ENCODE peak calls at places on chromosomes 1 and 21, in eight cellular contexts. J, S, Q, N, X, G, A and K are unnamed samples. For H3K4me1, the result is how much of the 10 kb centered on the place peaks cover.

GRCh38 chr1:54581621-54582035 is 33.6 kb downstream of the ACOT11 start:
- DNase-seq in S (peak), Q (peak), G (no peak), A (peak), J (peak), N (no peak), X (peak), K (no peak)

GRCh38 chr1:78038491-78038939 is 7.3 kb upstream of the GIPC2 start:
- DNase-seq in N (no peak), S (no peak), Q (no peak), J (no peak), G (no peak), A (no peak), X (no peak), K (no peak)

GRCh38 chr21:35316456-35316855 is 267.4 kb upstream of the RUNX1 start:
- DNase-seq in A (no peak), S (no peak), G (no peak), J (no peak), N (no peak), X (no peak), Q (no peak), K (no peak)

GRCh38 chr1:99538618-99538956 is 107.3 kb upstream of the PALMD start:
- DNase-seq in J (no peak), N (no peak), X (no peak), G (no peak), Q (no peak), S (no peak), A (no peak), K (no peak)

GRCh38 chr1:60832372-60832771 is 250.0 kb upstream of the NFIA start:
- DNase-seq in X (no peak), S (no peak), J (no peak), Q (no peak), N (no peak), G (no peak), A (no peak), K (no peak)

GRCh38 chr21:34881421-34881820 is 167.7 kb downstream of the RUNX1 start:
- DNase-seq in J (peak), S (no peak), N (no peak), X (no peak), A (no peak), G (no peak), Q (no peak), K (no peak)

GRCh38 chr1:38586993-38587646 is 272.5 kb downstream of the RRAGC start:
- DNase-seq in S (no peak), A (peak), N (peak), G (peak), Q (peak), X (peak), J (no peak), K (peak)

GRCh38 chr1:43007377-43008105 is 48.9 kb upstream of the SLC2A1 start:
- DNase-seq in G (no peak), A (no peak), N (no peak), Q (no peak), S (no peak), J (no peak), X (no peak), K (no peak)

GRCh38 chr1:34369701-34370455 is 193.2 kb downstream of the C1orf94 start:
- DNase-seq in A (no peak), G (no peak), N (no peak), J (no peak), Q (no peak), X (no peak), S (no peak), K (no peak)

GRCh38 chr1:222104661-222105392 is 362.9 kb upstream of the DUSP10 start:
- DNase-seq in A (no peak), N (no peak), G (no peak), Q (no peak), S (no peak), X (no peak), J (no peak), K (no peak)

GRCh38 chr1:90220941-90221693 is 226.2 kb downstream of the ZNF326 start:
- DNase-seq in A (no peak), X (no peak), N (no peak), Q (peak), G (no peak), J (no peak), S (no peak), K (no peak)

GRCh38 chr1:223230161-223230881 is 87.3 kb upstream of the TLR5 start:
- DNase-seq in X (no peak), S (no peak), Q (no peak), J (peak), A (no peak), G (no peak), N (no peak), K (peak)

GRCh38 chr1:107535091-107535490 is 394.3 kb downstream of the NTNG1 start:
- DNase-seq in X (no peak), J (no peak), N (no peak), S (no peak), Q (no peak), G (no peak), A (no peak), K (no peak)

GRCh38 chr1:119947468-119947867 is 51.2 kb upstream of the ADAM30 start:
- DNase-seq in J (no peak), G (no peak), S (no peak), A (no peak), N (no peak), Q (no peak), X (no peak), K (no peak)

GRCh38 chr1:94743866-94744265 is 76.3 kb upstream of the SLC44A3 start:
- DNase-seq in Q (no peak), G (no peak), S (no peak), A (no peak), J (no peak), X (no peak), N (no peak), K (no peak)

GRCh38 chr1:116329524-116330341 is 43.3 kb upstream of the ATP1A1 start:
- DNase-seq in G (no peak), A (no peak), S (no peak), J (no peak), N (no peak), X (no peak), Q (no peak), K (no peak)

GRCh38 chr1:220885971-220886370 is 6.7 kb downstream of the HLX start:
- DNase-seq in A (no peak), N (no peak), S (no peak), J (no peak), G (no peak), X (no peak), Q (no peak), K (no peak)
- H3K4me1 ChIP-seq in A (under half), N (under half), S (under half), J (under half), G (under half), X (under half), Q (under half), K (under half)

GRCh38 chr1:111552587-111552986 is 49.2 kb upstream of the ADORA3 start:
- DNase-seq in G (no peak), J (no peak), A (no peak), S (no peak), N (no peak), X (no peak), Q (no peak), K (no peak)

GRCh38 chr1:111551623-111552470 is 48.4 kb upstream of the ADORA3 start:
- DNase-seq in N (no peak), J (no peak), Q (no peak), G (no peak), X (no peak), A (no peak), S (no peak), K (no peak)

GRCh38 chr1:111556318-111557037 is 53.0 kb upstream of the ADORA3 start:
- DNase-seq in X (no peak), N (no peak), G (no peak), A (no peak), J (no peak), S (no peak), Q (no peak), K (no peak)

DNA sequence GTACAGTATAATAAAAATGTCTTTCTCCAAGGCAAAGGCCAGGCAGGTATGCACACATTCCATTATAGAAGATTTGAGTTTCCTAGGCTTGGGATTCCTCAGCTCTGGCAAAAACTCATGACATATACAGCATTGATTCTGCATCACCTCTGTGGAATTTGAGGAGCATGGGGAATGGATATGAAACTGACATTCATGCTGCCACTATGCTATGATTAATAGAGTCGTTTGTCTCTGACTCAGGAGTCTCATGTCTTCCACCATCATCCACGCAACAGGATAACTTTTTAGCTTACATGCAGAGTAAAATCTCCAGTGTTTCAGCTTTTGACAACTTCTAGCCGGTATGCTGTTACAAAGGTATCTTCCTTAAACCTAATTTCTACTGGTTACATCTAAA is 49.8 kb upstream of the ADORA3 start:
- DNase-seq in G (no peak), A (no peak), X (no peak), N (no peak), S (no peak), J (peak), Q (no peak), K (no peak)
- H3K27ac ChIP-seq in G (no peak), A (no peak), X (no peak), N (no peak), S (no peak), J (peak), Q (no peak), K (no peak)

GRCh38 chr21:31260790-31261189 is 83.3 kb downstream of the TIAM1 start:
- DNase-seq in S (no peak), G (no peak), X (no peak), J (no peak), Q (no peak), N (no peak), A (no peak), K (no peak)
- H3K4me3 ChIP-seq in S (no peak), G (no peak), X (no peak), J (no peak), Q (no peak), N (no peak), A (no peak), K (no peak)

DNA sequence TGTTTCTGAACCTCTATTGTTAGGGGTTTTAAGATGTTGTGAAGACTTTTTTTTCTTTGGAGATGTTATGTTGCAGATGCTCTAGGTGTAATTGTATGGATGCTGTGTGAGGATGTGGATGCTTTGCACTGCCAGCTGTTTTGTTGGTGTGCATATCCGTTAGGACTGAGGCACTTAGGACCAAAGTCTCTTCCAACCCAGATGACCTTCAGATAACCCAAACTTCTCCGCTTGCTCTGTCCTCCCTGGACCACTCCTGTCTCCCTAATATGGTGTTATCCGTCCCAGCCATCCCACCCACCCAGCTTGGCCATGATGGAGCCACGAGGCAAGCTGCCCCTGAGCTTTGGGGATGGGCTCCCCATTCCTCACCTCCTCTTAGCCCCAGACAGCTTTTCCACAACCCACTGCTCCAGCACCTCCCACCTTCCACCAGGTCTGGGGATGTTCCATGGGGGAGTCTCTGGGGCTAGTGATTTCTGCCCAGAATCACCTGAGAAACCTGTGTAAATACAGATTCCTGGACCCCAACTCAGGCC is 5.1 kb upstream of the LEFTY2 start:
- DNase-seq in N (no peak), S (peak), J (no peak), Q (no peak), A (no peak), G (no peak), X (no peak), K (no peak)
- H3K4me1 ChIP-seq in N (under half), S (under half), J (under half), Q (under half), A (under half), G (under half), X (under half), K (under half)

GRCh38 chr1:24914226-24915069 is 15.6 kb downstream of the RUNX3 start:
- DNase-seq in A (no peak), G (no peak), J (no peak), N (no peak), X (no peak), S (peak), Q (peak), K (no peak)

GRCh38 chr1:24913616-24914225 is 16.4 kb downstream of the RUNX3 start:
- DNase-seq in J (no peak), A (no peak), N (no peak), Q (no peak), G (no peak), S (peak), X (no peak), K (no peak)

GRCh38 chr1:24917327-24918074 is 12.6 kb downstream of the RUNX3 start:
- DNase-seq in N (no peak), A (no peak), S (no peak), X (no peak), Q (no peak), J (no peak), G (no peak), K (no peak)

GRCh38 chr1:24918370-24918769 is 11.7 kb downstream of the RUNX3 start:
- DNase-seq in G (no peak), S (no peak), J (no peak), Q (no peak), X (no peak), A (no peak), N (no peak), K (no peak)

GRCh38 chr1:24915819-24916602 is 14.1 kb downstream of the RUNX3 start:
- DNase-seq in G (no peak), S (peak), J (no peak), X (no peak), N (no peak), A (no peak), Q (peak), K (no peak)
- H3K27ac ChIP-seq in G (peak), S (no peak), J (no peak), X (no peak), N (peak), A (no peak), Q (peak), K (peak)

DNA sequence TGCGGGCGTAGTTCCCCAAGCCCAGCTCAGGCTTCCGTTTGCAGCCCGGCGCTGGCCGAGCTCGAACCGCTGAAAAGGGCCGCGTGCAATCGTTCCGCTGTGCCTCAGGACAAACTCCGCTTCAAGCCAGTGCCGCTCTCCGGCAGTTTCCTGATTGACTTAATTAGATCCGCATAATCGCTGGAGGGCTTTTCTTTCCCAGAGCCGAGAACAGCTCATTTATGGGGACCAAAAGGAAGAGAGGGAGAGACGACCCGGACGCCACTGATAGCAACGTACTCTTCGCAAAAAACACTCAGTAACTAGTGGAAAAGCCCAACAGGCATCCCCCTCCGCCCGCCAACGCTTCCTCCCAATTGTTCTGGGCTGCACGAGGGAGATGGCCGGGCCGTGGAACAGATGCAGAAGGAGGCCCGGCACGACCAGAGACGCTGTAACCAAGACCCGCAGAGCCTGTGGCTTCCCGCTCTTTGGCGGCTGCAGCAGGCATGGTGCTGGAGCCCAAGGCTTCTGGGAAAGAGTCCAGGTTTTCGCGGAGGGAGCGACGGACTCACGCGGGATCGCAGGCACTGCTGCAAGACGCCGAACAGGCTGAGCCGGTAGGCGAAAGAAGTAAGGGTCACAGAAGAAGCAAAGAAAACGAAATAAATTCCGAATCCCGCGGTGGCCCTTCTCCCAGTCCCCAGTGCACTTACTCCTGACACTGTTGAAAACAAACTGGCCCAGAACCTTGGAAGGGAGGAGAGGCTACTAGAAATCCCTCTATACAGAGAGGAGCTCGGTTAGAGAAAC is 3.6 kb upstream of the FOXD2 start:
- DNase-seq in N (no peak), S (peak), A (peak), Q (no peak), J (no peak), G (no peak), X (peak), K (no peak)
- H3K4me3 ChIP-seq in N (no peak), S (no peak), A (peak), Q (no peak), J (peak), G (peak), X (peak), K (no peak)

GRCh38 chr1:209428241-209428921 is 155.1 kb upstream of the CAMK1G start:
- DNase-seq in S (no peak), N (no peak), J (no peak), Q (no peak), G (no peak), A (no peak), X (no peak), K (no peak)
- H3K4me1 ChIP-seq in S (under half), N (under half), J (under half), Q (under half), G (under half), A (under half), X (under half), K (under half)

GRCh38 chr1:9655836-9656235 is 4.3 kb downstream of the PIK3CD start:
- DNase-seq in Q (no peak), J (no peak), X (no peak), G (no peak), N (no peak), S (no peak), A (no peak), K (no peak)
- H3K27ac ChIP-seq in Q (no peak), J (no peak), X (no peak), G (peak), N (no peak), S (no peak), A (no peak), K (peak)

GRCh38 chr1:101757985-101758384 is 238.7 kb downstream of the OLFM3 start:
- DNase-seq in N (no peak), A (no peak), X (no peak), G (no peak), J (no peak), Q (no peak), S (no peak), K (no peak)
- H3K4me3 ChIP-seq in N (no peak), A (no peak), X (no peak), G (no peak), J (no peak), Q (no peak), S (no peak), K (no peak)